ENCODE peak calls at places on chromosomes 3 and 15, in six cellular contexts. N is K562; K is effector CD4-positive, alpha-beta T cell; S is T-helper 2 cell; Q is stromal cell of bone marrow; C is CD4-positive, alpha-beta T cell. J is an unnamed sample.

GRCh38 chr3:25502233-25502632 is 74.2 kb downstream of the RARB start:
- DNase-seq in S (no peak), C (no peak), Q (no peak), N (no peak), K (no peak), J (no peak)

GRCh38 chr3:189664311-189664710 is 33.1 kb downstream of the TP63 start:
- DNase-seq in Q (peak; percentile 94), C (no peak), K (no peak), N (no peak), S (no peak), J (no peak)

GRCh38 chr15:101088311-101088710 is 163.5 kb downstream of the CHSY1 start:
- DNase-seq in S (no peak), N (no peak), K (no peak), C (no peak), Q (no peak), J (no peak)

GRCh38 chr3:152646004-152646403 is 188.9 kb upstream of the P2RY1 start:
- DNase-seq in Q (no peak), K (no peak), S (no peak), N (no peak), C (no peak), J (no peak)

GRCh38 chr15:41160639-41161315 is 44.7 kb upstream of the INO80 start:
- DNase-seq in S (no peak), N (no peak), Q (no peak), C (no peak), K (no peak), J (no peak)

GRCh38 chr3:195031574-195032003 is 239.4 kb downstream of the XXYLT1 start:
- DNase-seq in N (no peak), K (no peak), S (no peak), C (no peak), Q (no peak), J (no peak)

GRCh38 chr3:54132685-54133084 is 10.3 kb downstream of the CACNA2D3 start:
- DNase-seq in C (no peak), Q (no peak), K (no peak), N (no peak), S (no peak), J (no peak)

GRCh38 chr3:156298938-156299337 is 178.6 kb downstream of the KCNAB1 start:
- DNase-seq in S (no peak), K (no peak), C (no peak), N (no peak), Q (no peak), J (no peak)

GRCh38 chr3:71142440-71143161 is 440.9 kb downstream of the FOXP1 start:
- DNase-seq in C (no peak), N (no peak), K (no peak), Q (no peak), S (no peak), J (no peak)

GRCh38 chr3:39433642-39434041 is 27.1 kb downstream of the RPSA start:
- DNase-seq in N (no peak), S (no peak), Q (peak; percentile 50), C (no peak), K (no peak), J (no peak)

GRCh38 chr3:191492601-191493000 is 31.6 kb downstream of the PYDC2 start:
- DNase-seq in S (no peak), K (no peak), N (no peak), C (no peak), Q (peak; percentile 9), J (no peak)

GRCh38 chr15:79680721-79681120 is 216.1 kb downstream of the MTHFS start:
- DNase-seq in N (no peak), Q (peak; percentile 21), S (no peak), C (no peak), K (no peak), J (no peak)

GRCh38 chr3:124701687-124702086 is 28.6 kb upstream of the UMPS start:
- DNase-seq in S (no peak), Q (peak; percentile 63), C (no peak), K (no peak), N (no peak), J (no peak)

J was measured in NCI-H2107.